ENCODE peak calls at places on chromosome 22, in nine cellular contexts. One of them, this sample, is unnamed.

GRCh38 chr22:36824655-36825054 is 7.8 kb upstream of the PVALB start:
- DNase-seq in thoracic aorta: no peak
- DNase-seq in esophagus squamous epithelium: no peak
- DNase-seq in aorta: no peak
- DNase-seq in mesenchymal stem cell: no peak
- DNase-seq in stomach: no peak
- DNase-seq in trophoblast cell: no peak
- DNase-seq in OCI-LY7: no peak
- DNase-seq in body of pancreas: no peak
- DNase-seq in this sample: no peak

GRCh38 chr22:26681395-26681821 is 24.0 kb downstream of the MIAT start:
- DNase-seq in stomach: no peak
- DNase-seq in trophoblast cell: no peak
- DNase-seq in esophagus squamous epithelium: no peak
- DNase-seq in thoracic aorta: no peak
- DNase-seq in body of pancreas: no peak
- DNase-seq in mesenchymal stem cell: peak; percentile 87
- DNase-seq in aorta: no peak
- DNase-seq in OCI-LY7: no peak
- DNase-seq in this sample: no peak

GRCh38 chr22:48371391-48371790 is 1456.3 kb downstream of the BRD1 start:
- DNase-seq in trophoblast cell: no peak
- DNase-seq in mesenchymal stem cell: no peak
- DNase-seq in body of pancreas: no peak
- DNase-seq in stomach: no peak
- DNase-seq in thoracic aorta: no peak
- DNase-seq in OCI-LY7: no peak
- DNase-seq in esophagus squamous epithelium: no peak
- DNase-seq in aorta: peak; percentile 47
- DNase-seq in this sample: no peak

GRCh38 chr22:47534150-47535133 is 772.0 kb downstream of the TBC1D22A start:
- DNase-seq in stomach: no peak
- DNase-seq in body of pancreas: no peak
- DNase-seq in mesenchymal stem cell: no peak
- DNase-seq in trophoblast cell: no peak
- DNase-seq in OCI-LY7: no peak
- DNase-seq in aorta: no peak
- DNase-seq in thoracic aorta: no peak
- DNase-seq in esophagus squamous epithelium: no peak
- DNase-seq in this sample: no peak

GRCh38 chr22:46598737-46599424 is 21.3 kb upstream of the GRAMD4 start:
- DNase-seq in stomach: no peak
- DNase-seq in mesenchymal stem cell: peak; percentile 26
- DNase-seq in thoracic aorta: no peak
- DNase-seq in trophoblast cell: peak; percentile 71
- DNase-seq in body of pancreas: no peak
- DNase-seq in OCI-LY7: no peak
- DNase-seq in aorta: peak; percentile 55
- DNase-seq in esophagus squamous epithelium: no peak
- DNase-seq in this sample: no peak

GRCh38 chr22:40043086-40043485 is 48.3 kb downstream of the FAM83F start:
- DNase-seq in mesenchymal stem cell: no peak
- DNase-seq in esophagus squamous epithelium: no peak
- DNase-seq in body of pancreas: peak; percentile 68
- DNase-seq in stomach: no peak
- DNase-seq in OCI-LY7: no peak
- DNase-seq in thoracic aorta: no peak
- DNase-seq in trophoblast cell: peak; percentile 17
- DNase-seq in aorta: no peak
- DNase-seq in this sample: no peak

GRCh38 chr22:21443057-21443734 is 24.0 kb upstream of the TMEM191C start:
- DNase-seq in trophoblast cell: no peak
- DNase-seq in body of pancreas: no peak
- DNase-seq in aorta: peak; percentile 72
- DNase-seq in stomach: peak; percentile 22
- DNase-seq in OCI-LY7: no peak
- DNase-seq in esophagus squamous epithelium: no peak
- DNase-seq in thoracic aorta: no peak
- DNase-seq in mesenchymal stem cell: no peak
- DNase-seq in this sample: peak; percentile 53

GRCh38 chr22:49863936-49864335 is 10.3 kb downstream of the ZBED4 start:
- DNase-seq in thoracic aorta: no peak
- DNase-seq in trophoblast cell: no peak
- DNase-seq in esophagus squamous epithelium: no peak
- DNase-seq in mesenchymal stem cell: no peak
- DNase-seq in stomach: no peak
- DNase-seq in body of pancreas: no peak
- DNase-seq in aorta: no peak
- DNase-seq in OCI-LY7: no peak
- DNase-seq in this sample: no peak

GRCh38 chr22:26416670-26417270 is 12.3 kb upstream of the ASPHD2 start:
- DNase-seq in body of pancreas: no peak
- DNase-seq in mesenchymal stem cell: peak; percentile 46
- DNase-seq in OCI-LY7: no peak
- DNase-seq in thoracic aorta: no peak
- DNase-seq in trophoblast cell: peak; percentile 98
- DNase-seq in esophagus squamous epithelium: no peak
- DNase-seq in stomach: no peak
- DNase-seq in aorta: no peak
- DNase-seq in this sample: peak; percentile 85

GRCh38 chr22:24134090-24134846 is 47.0 kb upstream of the SUSD2 start:
- DNase-seq in thoracic aorta: no peak
- DNase-seq in trophoblast cell: no peak
- DNase-seq in OCI-LY7: no peak
- DNase-seq in stomach: peak; percentile 34
- DNase-seq in body of pancreas: no peak
- DNase-seq in aorta: no peak
- DNase-seq in mesenchymal stem cell: no peak
- DNase-seq in esophagus squamous epithelium: no peak
- DNase-seq in this sample: no peak

GRCh38 chr22:46303347-46303965 is 6.8 kb downstream of the GTSE1 start:
- DNase-seq in body of pancreas: no peak
- DNase-seq in aorta: no peak
- DNase-seq in thoracic aorta: no peak
- DNase-seq in OCI-LY7: no peak
- DNase-seq in trophoblast cell: no peak
- DNase-seq in mesenchymal stem cell: peak; percentile 22
- DNase-seq in stomach: no peak
- DNase-seq in esophagus squamous epithelium: no peak
- DNase-seq in this sample: no peak

GRCh38 chr22:17508110-17508509 is 55.2 kb upstream of the SLC25A18 start:
- DNase-seq in mesenchymal stem cell: no peak
- DNase-seq in thoracic aorta: no peak
- DNase-seq in OCI-LY7: no peak
- DNase-seq in esophagus squamous epithelium: no peak
- DNase-seq in trophoblast cell: no peak
- DNase-seq in aorta: no peak
- DNase-seq in body of pancreas: no peak
- DNase-seq in stomach: no peak
- DNase-seq in this sample: no peak
- H3K27ac ChIP-seq in mesenchymal stem cell: no peak overlapping the region
- H3K27ac ChIP-seq in thoracic aorta: no peak overlapping the region
- H3K27ac ChIP-seq in OCI-LY7: no peak overlapping the region
- H3K27ac ChIP-seq in esophagus squamous epithelium: no peak overlapping the region
- H3K27ac ChIP-seq in trophoblast cell: no peak overlapping the region
- H3K27ac ChIP-seq in aorta: no peak overlapping the region
- H3K27ac ChIP-seq in body of pancreas: no peak overlapping the region
- H3K27ac ChIP-seq in stomach: no peak overlapping the region
- H3K27ac ChIP-seq in this sample: no peak overlapping the region

GRCh38 chr22:45179276-45180049 is 15.7 kb downstream of the NUP50 start:
- DNase-seq in OCI-LY7: no peak
- DNase-seq in stomach: no peak
- DNase-seq in thoracic aorta: no peak
- DNase-seq in esophagus squamous epithelium: no peak
- DNase-seq in body of pancreas: no peak
- DNase-seq in trophoblast cell: no peak
- DNase-seq in mesenchymal stem cell: no peak
- DNase-seq in aorta: no peak
- DNase-seq in this sample: no peak
- H3K27ac ChIP-seq in OCI-LY7: no peak overlapping the region
- H3K27ac ChIP-seq in stomach: no peak overlapping the region
- H3K27ac ChIP-seq in thoracic aorta: no peak overlapping the region
- H3K27ac ChIP-seq in esophagus squamous epithelium: no peak overlapping the region
- H3K27ac ChIP-seq in body of pancreas: no peak overlapping the region
- H3K27ac ChIP-seq in trophoblast cell: no peak overlapping the region
- H3K27ac ChIP-seq in mesenchymal stem cell: no peak overlapping the region
- H3K27ac ChIP-seq in aorta: no peak overlapping the region
- H3K27ac ChIP-seq in this sample: no peak overlapping the region

GRCh38 chr22:31840581-31840980 is 86.8 kb downstream of the DEPDC5 start:
- DNase-seq in aorta: no peak
- DNase-seq in mesenchymal stem cell: no peak
- DNase-seq in OCI-LY7: no peak
- DNase-seq in stomach: no peak
- DNase-seq in esophagus squamous epithelium: no peak
- DNase-seq in trophoblast cell: no peak
- DNase-seq in thoracic aorta: no peak
- DNase-seq in body of pancreas: no peak
- DNase-seq in this sample: no peak
- H3K27ac ChIP-seq in aorta: no peak overlapping the region
- H3K27ac ChIP-seq in mesenchymal stem cell: no peak overlapping the region
- H3K27ac ChIP-seq in OCI-LY7: no peak overlapping the region
- H3K27ac ChIP-seq in stomach: peak overlapping the region; percentile 48
- H3K27ac ChIP-seq in esophagus squamous epithelium: no peak overlapping the region
- H3K27ac ChIP-seq in trophoblast cell: no peak overlapping the region
- H3K27ac ChIP-seq in thoracic aorta: no peak overlapping the region
- H3K27ac ChIP-seq in body of pancreas: no peak overlapping the region
- H3K27ac ChIP-seq in this sample: no peak overlapping the region

GRCh38 chr22:44685384-44686056 is 16.5 kb upstream of the PRR5 start:
- DNase-seq in esophagus squamous epithelium: no peak
- DNase-seq in thoracic aorta: no peak
- DNase-seq in stomach: peak; percentile 70
- DNase-seq in aorta: no peak
- DNase-seq in body of pancreas: peak; percentile 36
- DNase-seq in OCI-LY7: peak; percentile 64
- DNase-seq in mesenchymal stem cell: peak; percentile 73
- DNase-seq in trophoblast cell: peak; percentile 15
- DNase-seq in this sample: no peak
- H3K27ac ChIP-seq in esophagus squamous epithelium: peak overlapping the region; percentile 83
- H3K27ac ChIP-seq in thoracic aorta: no peak overlapping the region
- H3K27ac ChIP-seq in stomach: no peak overlapping the region
- H3K27ac ChIP-seq in aorta: no peak overlapping the region
- H3K27ac ChIP-seq in body of pancreas: no peak overlapping the region
- H3K27ac ChIP-seq in OCI-LY7: no peak overlapping the region
- H3K27ac ChIP-seq in mesenchymal stem cell: no peak overlapping the region
- H3K27ac ChIP-seq in trophoblast cell: no peak overlapping the region
- H3K27ac ChIP-seq in this sample: peak overlapping the region; percentile 38

GRCh38 chr22:42997577-42997976 is 17.4 kb downstream of the PACSIN2 start:
- DNase-seq in mesenchymal stem cell: peak; percentile 49
- DNase-seq in trophoblast cell: no peak
- DNase-seq in aorta: peak; percentile 27
- DNase-seq in body of pancreas: no peak
- DNase-seq in thoracic aorta: no peak
- DNase-seq in esophagus squamous epithelium: no peak
- DNase-seq in OCI-LY7: no peak
- DNase-seq in stomach: no peak
- DNase-seq in this sample: no peak
- H3K27ac ChIP-seq in mesenchymal stem cell: peak overlapping the region; percentile 21
- H3K27ac ChIP-seq in trophoblast cell: no peak overlapping the region
- H3K27ac ChIP-seq in aorta: no peak overlapping the region
- H3K27ac ChIP-seq in body of pancreas: peak overlapping the region; percentile 96
- H3K27ac ChIP-seq in thoracic aorta: peak overlapping the region; percentile 95
- H3K27ac ChIP-seq in esophagus squamous epithelium: no peak overlapping the region
- H3K27ac ChIP-seq in OCI-LY7: no peak overlapping the region
- H3K27ac ChIP-seq in stomach: peak overlapping the region; percentile 96
- H3K27ac ChIP-seq in this sample: peak overlapping the region; percentile 93

GRCh38 chr22:27880778-27881394 is 38.2 kb downstream of the PITPNB start:
- DNase-seq in aorta: no peak
- DNase-seq in thoracic aorta: no peak
- DNase-seq in body of pancreas: peak; percentile 43
- DNase-seq in OCI-LY7: peak; percentile 74
- DNase-seq in trophoblast cell: peak; percentile 87
- DNase-seq in esophagus squamous epithelium: no peak
- DNase-seq in stomach: no peak
- DNase-seq in mesenchymal stem cell: peak; percentile 83
- DNase-seq in this sample: no peak
- H3K27ac ChIP-seq in aorta: peak overlapping the region; percentile 2
- H3K27ac ChIP-seq in thoracic aorta: peak overlapping the region; percentile 85
- H3K27ac ChIP-seq in body of pancreas: peak overlapping the region; percentile 37
- H3K27ac ChIP-seq in OCI-LY7: no peak overlapping the region
- H3K27ac ChIP-seq in trophoblast cell: no peak overlapping the region
- H3K27ac ChIP-seq in esophagus squamous epithelium: peak overlapping the region; percentile 6
- H3K27ac ChIP-seq in stomach: peak overlapping the region; percentile 60
- H3K27ac ChIP-seq in mesenchymal stem cell: peak overlapping the region; percentile 15
- H3K27ac ChIP-seq in this sample: peak overlapping the region; percentile 32

DNA sequence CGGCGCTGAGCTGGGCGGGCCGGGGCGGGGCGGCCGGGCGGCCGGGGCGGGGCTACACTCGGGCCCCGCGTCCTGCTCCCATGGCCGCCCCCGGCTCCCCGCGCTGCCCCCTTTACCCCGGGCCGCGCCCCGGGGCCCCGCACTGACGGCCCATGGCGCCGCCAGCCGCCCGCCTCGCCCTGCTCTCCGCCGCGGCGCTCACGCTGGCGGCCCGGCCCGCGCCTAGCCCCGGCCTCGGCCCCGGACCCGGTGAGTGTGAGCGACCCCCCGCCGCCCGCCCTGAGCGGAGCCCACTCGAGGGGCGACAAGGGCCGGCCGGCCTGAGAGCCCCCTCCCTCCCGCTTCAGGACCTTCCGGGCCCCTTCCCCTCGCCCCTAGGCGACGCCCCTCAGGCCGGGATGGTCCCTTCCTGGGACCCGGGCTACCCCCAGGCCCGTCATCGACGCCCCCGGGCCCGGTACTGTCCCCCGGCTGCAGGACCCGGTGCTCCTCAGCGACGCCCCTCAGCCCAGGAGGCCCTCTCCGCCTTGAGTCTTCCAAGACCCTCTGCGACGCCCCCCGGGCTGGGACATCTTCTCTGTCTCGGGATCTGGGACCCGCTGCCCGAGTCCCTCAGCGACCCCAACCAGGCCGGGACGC is at the start of gene KREMEN1:
- DNase-seq in mesenchymal stem cell: no peak
- DNase-seq in OCI-LY7: no peak
- DNase-seq in stomach: no peak
- DNase-seq in trophoblast cell: no peak
- DNase-seq in aorta: no peak
- DNase-seq in esophagus squamous epithelium: no peak
- DNase-seq in body of pancreas: no peak
- DNase-seq in thoracic aorta: no peak
- DNase-seq in this sample: no peak
- H3K27ac ChIP-seq in mesenchymal stem cell: no peak within 1 kb of the TSS
- H3K27ac ChIP-seq in OCI-LY7: no peak within 1 kb of the TSS
- H3K27ac ChIP-seq in stomach: peak within 1 kb of the TSS; percentile 84
- H3K27ac ChIP-seq in trophoblast cell: no peak within 1 kb of the TSS
- H3K27ac ChIP-seq in aorta: no peak within 1 kb of the TSS
- H3K27ac ChIP-seq in esophagus squamous epithelium: peak within 1 kb of the TSS; percentile 97
- H3K27ac ChIP-seq in body of pancreas: peak within 1 kb of the TSS; percentile 22
- H3K27ac ChIP-seq in thoracic aorta: no peak within 1 kb of the TSS
- H3K27ac ChIP-seq in this sample: peak within 1 kb of the TSS; percentile 37

This sample was measured in RWPE2.